ENCODE peak calls at places on chromosomes 16 and 17, in seven cellular contexts. One of them, this sample, is unnamed.

GRCh38 chr17:21028192-21028591 is 14.6 kb downstream of the USP22 start:
- DNase-seq in stomach: no peak
- DNase-seq in GM13976: peak
- DNase-seq in neural progenitor cell: no peak
- DNase-seq in GM20000: no peak
- DNase-seq in B cell: no peak
- DNase-seq in HFF-Myc: no peak
- DNase-seq in this sample: no peak

GRCh38 chr17:36524428-36524876 is 10.2 kb downstream of the MYO19 start:
- DNase-seq in HFF-Myc: no peak
- DNase-seq in neural progenitor cell: no peak
- DNase-seq in stomach: no peak
- DNase-seq in B cell: no peak
- DNase-seq in GM13976: no peak
- DNase-seq in GM20000: no peak
- DNase-seq in this sample: no peak

GRCh38 chr17:9330140-9330902 is 245.3 kb downstream of the STX8 start:
- DNase-seq in neural progenitor cell: peak
- DNase-seq in B cell: no peak
- DNase-seq in GM13976: no peak
- DNase-seq in GM20000: no peak
- DNase-seq in stomach: no peak
- DNase-seq in HFF-Myc: no peak
- DNase-seq in this sample: no peak

GRCh38 chr16:49997721-49998251 is 27.2 kb upstream of the CNEP1R1 start:
- DNase-seq in B cell: no peak
- DNase-seq in GM20000: no peak
- DNase-seq in neural progenitor cell: no peak
- DNase-seq in HFF-Myc: no peak
- DNase-seq in GM13976: no peak
- DNase-seq in stomach: no peak
- DNase-seq in this sample: no peak

GRCh38 chr17:66686601-66687000 is 148.3 kb upstream of the CACNG5 start:
- DNase-seq in B cell: no peak
- DNase-seq in stomach: no peak
- DNase-seq in neural progenitor cell: no peak
- DNase-seq in GM20000: no peak
- DNase-seq in HFF-Myc: no peak
- DNase-seq in GM13976: no peak
- DNase-seq in this sample: no peak

GRCh38 chr17:20143740-20144139 is 134.6 kb downstream of the SPECC1 start:
- DNase-seq in GM13976: no peak
- DNase-seq in stomach: no peak
- DNase-seq in B cell: no peak
- DNase-seq in GM20000: no peak
- DNase-seq in neural progenitor cell: no peak
- DNase-seq in HFF-Myc: no peak
- DNase-seq in this sample: no peak

GRCh38 chr17:28216528-28216927 is 102.5 kb upstream of the TMEM97 start:
- DNase-seq in HFF-Myc: no peak
- DNase-seq in B cell: no peak
- DNase-seq in neural progenitor cell: no peak
- DNase-seq in GM13976: no peak
- DNase-seq in stomach: no peak
- DNase-seq in GM20000: no peak
- DNase-seq in this sample: no peak

GRCh38 chr16:55370762-55371482 is 46.9 kb downstream of the IRX6 start:
- DNase-seq in B cell: no peak
- DNase-seq in GM20000: peak
- DNase-seq in neural progenitor cell: peak
- DNase-seq in stomach: peak
- DNase-seq in HFF-Myc: no peak
- DNase-seq in GM13976: no peak
- DNase-seq in this sample: no peak

GRCh38 chr16:57485916-57486857 is at the start of gene DOK4:
- DNase-seq in stomach: peak
- DNase-seq in B cell: peak
- DNase-seq in neural progenitor cell: peak
- DNase-seq in GM20000: peak
- DNase-seq in GM13976: peak
- DNase-seq in HFF-Myc: no peak
- DNase-seq in this sample: peak

GRCh38 chr16:79077391-79077790 is 523.1 kb downstream of the MAF start:
- DNase-seq in B cell: no peak
- DNase-seq in HFF-Myc: no peak
- DNase-seq in GM20000: no peak
- DNase-seq in stomach: no peak
- DNase-seq in neural progenitor cell: no peak
- DNase-seq in GM13976: no peak
- DNase-seq in this sample: no peak

GRCh38 chr17:41702712-41703111 is 9.4 kb upstream of the GAST start:
- DNase-seq in HFF-Myc: no peak
- DNase-seq in GM20000: no peak
- DNase-seq in neural progenitor cell: no peak
- DNase-seq in B cell: no peak
- DNase-seq in GM13976: no peak
- DNase-seq in stomach: no peak
- DNase-seq in this sample: no peak

DNA sequence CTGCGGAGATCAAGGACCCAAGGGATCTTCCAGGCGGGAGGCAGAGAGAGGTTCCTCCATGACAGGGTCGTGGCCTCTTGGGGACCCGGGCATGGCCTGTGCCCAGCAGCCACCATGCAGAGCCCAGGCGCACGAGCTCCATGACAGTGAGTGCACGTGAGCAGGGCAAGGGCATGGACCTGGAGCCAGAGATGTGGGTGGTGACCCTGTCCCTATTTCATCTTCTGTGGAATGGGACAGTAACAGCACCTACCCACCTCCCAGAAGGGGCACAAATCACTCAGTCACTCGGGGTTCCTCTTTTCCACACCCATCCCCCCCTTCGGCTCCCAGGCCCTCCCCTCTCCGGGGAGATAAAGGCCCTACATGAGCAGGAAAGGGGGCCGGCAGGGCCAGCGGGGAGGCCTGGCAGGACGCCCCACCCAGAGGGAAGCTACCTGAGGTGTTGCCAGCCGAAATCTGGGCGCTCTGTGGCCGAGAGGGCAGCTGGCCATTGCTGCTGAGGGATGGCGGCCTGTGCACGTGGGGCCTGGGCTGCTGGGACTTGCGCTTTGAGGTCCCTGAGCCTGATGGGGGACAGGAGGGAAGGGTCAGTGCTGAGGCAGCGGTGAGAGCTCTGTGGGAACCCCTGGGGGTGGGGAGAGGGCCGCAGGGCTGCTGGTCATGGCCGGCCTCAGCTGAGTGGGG is 10.4 kb downstream of the UBALD2 start:
- DNase-seq in HFF-Myc: no peak
- DNase-seq in stomach: no peak
- DNase-seq in GM13976: no peak
- DNase-seq in GM20000: no peak
- DNase-seq in neural progenitor cell: no peak
- DNase-seq in B cell: no peak
- DNase-seq in this sample: no peak
- TF ChIP-seq CTCF in HFF-Myc: no peak
- TF ChIP-seq CTCF in stomach: no peak
- TF ChIP-seq CTCF in GM13976: no peak
- TF ChIP-seq CTCF in GM20000: no peak
- TF ChIP-seq CTCF in neural progenitor cell: no peak
- TF ChIP-seq CTCF in B cell: no peak
- TF ChIP-seq CTCF in this sample: no peak

GRCh38 chr17:44565866-44566443 is 8.7 kb downstream of the FZD2 start:
- DNase-seq in neural progenitor cell: no peak
- DNase-seq in stomach: no peak
- DNase-seq in HFF-Myc: no peak
- DNase-seq in GM20000: no peak
- DNase-seq in GM13976: no peak
- DNase-seq in B cell: no peak
- DNase-seq in this sample: no peak
- TF ChIP-seq CTCF in neural progenitor cell: peak
- TF ChIP-seq CTCF in stomach: no peak
- TF ChIP-seq CTCF in HFF-Myc: peak
- TF ChIP-seq CTCF in GM20000: no peak
- TF ChIP-seq CTCF in GM13976: no peak
- TF ChIP-seq CTCF in B cell: peak
- TF ChIP-seq CTCF in this sample: no peak

GRCh38 chr16:85536073-85536410 is 77.1 kb upstream of the GSE1 start:
- DNase-seq in GM13976: no peak
- DNase-seq in GM20000: no peak
- DNase-seq in neural progenitor cell: no peak
- DNase-seq in B cell: no peak
- DNase-seq in stomach: peak
- DNase-seq in HFF-Myc: no peak
- DNase-seq in this sample: no peak
- TF ChIP-seq CTCF in GM13976: no peak
- TF ChIP-seq CTCF in GM20000: no peak
- TF ChIP-seq CTCF in neural progenitor cell: no peak
- TF ChIP-seq CTCF in B cell: no peak
- TF ChIP-seq CTCF in stomach: no peak
- TF ChIP-seq CTCF in HFF-Myc: no peak
- TF ChIP-seq CTCF in this sample: no peak

DNA sequence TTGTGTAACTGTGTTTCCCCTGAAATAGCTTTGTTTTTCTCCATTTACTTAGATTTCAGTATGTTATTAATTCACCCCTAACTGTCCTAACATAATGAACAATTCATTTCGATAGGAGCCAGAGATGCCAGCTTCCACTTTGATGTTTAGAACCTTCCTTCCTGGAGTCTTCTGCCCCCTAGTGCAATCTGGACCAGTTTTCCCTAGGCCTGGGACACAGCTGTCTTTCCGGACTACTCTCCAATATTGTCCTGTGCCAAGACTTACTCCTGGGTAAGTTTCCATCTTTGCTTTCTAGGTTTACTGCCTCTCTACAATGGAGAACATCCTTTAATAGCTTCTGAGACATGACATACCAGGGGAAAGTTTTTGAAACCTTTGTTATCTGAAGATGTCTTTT is 12.8 kb downstream of the RECQL5 start:
- DNase-seq in GM20000: no peak
- DNase-seq in B cell: no peak
- DNase-seq in GM13976: no peak
- DNase-seq in stomach: no peak
- DNase-seq in neural progenitor cell: no peak
- DNase-seq in HFF-Myc: no peak
- DNase-seq in this sample: no peak
- TF ChIP-seq CTCF in GM20000: no peak
- TF ChIP-seq CTCF in B cell: no peak
- TF ChIP-seq CTCF in GM13976: no peak
- TF ChIP-seq CTCF in stomach: peak
- TF ChIP-seq CTCF in neural progenitor cell: no peak
- TF ChIP-seq CTCF in HFF-Myc: peak
- TF ChIP-seq CTCF in this sample: no peak

DNA sequence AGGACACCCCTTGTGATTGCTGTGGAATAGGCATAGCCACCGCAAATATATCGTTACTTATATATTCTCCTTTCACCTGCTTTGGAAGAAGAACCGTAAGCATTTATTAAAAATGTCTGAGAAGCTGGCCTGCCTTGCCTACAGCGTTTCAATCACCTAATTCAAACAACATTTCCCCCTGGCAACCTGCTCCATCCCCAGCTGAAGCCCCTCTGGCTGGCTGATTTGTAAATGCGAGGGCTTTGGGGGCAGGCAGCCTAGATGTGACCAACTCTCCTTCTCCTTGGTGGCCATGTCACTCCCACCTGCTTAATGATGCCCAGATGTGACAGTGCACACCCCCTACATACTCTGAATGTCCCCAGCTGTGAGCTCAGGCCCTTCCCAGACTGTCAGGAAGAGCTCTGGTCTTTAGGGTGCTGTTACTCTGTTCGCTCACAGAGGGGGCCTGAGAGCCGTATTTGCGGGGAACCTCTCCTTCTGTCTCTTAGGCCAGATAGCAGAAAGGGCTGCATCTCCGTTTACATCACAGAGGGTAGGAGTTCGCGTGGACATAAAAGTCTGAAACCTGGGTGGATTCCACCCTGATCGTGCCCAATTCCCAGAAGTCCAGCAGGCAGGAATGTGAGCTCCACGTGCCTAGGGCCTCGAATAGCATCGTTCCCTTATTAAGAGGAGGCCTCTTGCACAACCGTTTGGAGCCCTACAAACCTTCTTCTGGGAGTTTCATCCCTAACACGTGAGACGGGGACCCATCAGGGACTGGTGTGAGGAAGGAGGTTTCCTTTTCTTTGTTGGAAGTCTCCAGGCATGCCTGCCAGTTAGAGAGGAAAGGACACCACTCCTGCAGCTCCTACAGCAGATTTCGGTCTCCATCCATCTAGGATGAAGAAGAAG is 2.4 kb upstream of the SDK2 start:
- DNase-seq in GM20000: peak
- DNase-seq in HFF-Myc: no peak
- DNase-seq in neural progenitor cell: peak
- DNase-seq in B cell: peak
- DNase-seq in stomach: peak
- DNase-seq in GM13976: no peak
- DNase-seq in this sample: no peak
- TF ChIP-seq CTCF in GM20000: no peak
- TF ChIP-seq CTCF in HFF-Myc: peak
- TF ChIP-seq CTCF in neural progenitor cell: peak
- TF ChIP-seq CTCF in B cell: peak
- TF ChIP-seq CTCF in stomach: no peak
- TF ChIP-seq CTCF in GM13976: no peak
- TF ChIP-seq CTCF in this sample: no peak

GRCh38 chr16:88983771-88984687 is 7.0 kb upstream of the CBFA2T3 start:
- DNase-seq in neural progenitor cell: no peak
- DNase-seq in stomach: no peak
- DNase-seq in GM13976: peak
- DNase-seq in GM20000: peak
- DNase-seq in B cell: peak
- DNase-seq in HFF-Myc: no peak
- DNase-seq in this sample: no peak
- TF ChIP-seq CTCF in neural progenitor cell: no peak
- TF ChIP-seq CTCF in stomach: no peak
- TF ChIP-seq CTCF in GM13976: no peak
- TF ChIP-seq CTCF in GM20000: no peak
- TF ChIP-seq CTCF in B cell: no peak
- TF ChIP-seq CTCF in HFF-Myc: no peak
- TF ChIP-seq CTCF in this sample: no peak

GRCh38 chr17:44653954-44654353 is 2.3 kb upstream of the MEIOC start:
- DNase-seq in HFF-Myc: no peak
- DNase-seq in B cell: no peak
- DNase-seq in GM13976: no peak
- DNase-seq in GM20000: no peak
- DNase-seq in stomach: no peak
- DNase-seq in neural progenitor cell: no peak
- DNase-seq in this sample: no peak

GRCh38 chr17:44655983-44656700 is at the start of gene MEIOC:
- DNase-seq in GM13976: peak
- DNase-seq in stomach: no peak
- DNase-seq in neural progenitor cell: peak
- DNase-seq in HFF-Myc: no peak
- DNase-seq in GM20000: peak
- DNase-seq in B cell: peak
- DNase-seq in this sample: no peak

GRCh38 chr17:44652727-44653126 is 3.5 kb upstream of the MEIOC start:
- DNase-seq in GM13976: no peak
- DNase-seq in HFF-Myc: no peak
- DNase-seq in GM20000: no peak
- DNase-seq in neural progenitor cell: no peak
- DNase-seq in B cell: no peak
- DNase-seq in stomach: no peak
- DNase-seq in this sample: no peak

GRCh38 chr17:44651228-44651627 is 5.0 kb upstream of the MEIOC start:
- DNase-seq in GM20000: no peak
- DNase-seq in neural progenitor cell: no peak
- DNase-seq in HFF-Myc: no peak
- DNase-seq in GM13976: no peak
- DNase-seq in stomach: no peak
- DNase-seq in B cell: no peak
- DNase-seq in this sample: no peak

GRCh38 chr17:44653384-44653783 is 2.9 kb upstream of the MEIOC start:
- DNase-seq in GM13976: no peak
- DNase-seq in HFF-Myc: no peak
- DNase-seq in neural progenitor cell: no peak
- DNase-seq in GM20000: no peak
- DNase-seq in stomach: no peak
- DNase-seq in B cell: no peak
- DNase-seq in this sample: no peak
- TF ChIP-seq CTCF in GM13976: no peak
- TF ChIP-seq CTCF in HFF-Myc: no peak
- TF ChIP-seq CTCF in neural progenitor cell: no peak
- TF ChIP-seq CTCF in GM20000: no peak
- TF ChIP-seq CTCF in stomach: no peak
- TF ChIP-seq CTCF in B cell: no peak
- TF ChIP-seq CTCF in this sample: no peak

This sample was measured in CD4-positive, alpha-beta T cell.